ENCODE peak calls at places on chromosomes 3 and 15, in eight cellular contexts. Y is glutamatergic neuron; Z is CD4-positive, alpha-beta T cell; X is neural crest cell; O is IMR-90; B is AG10803; K is fibroblast of mammary gland; I is cardiac fibroblast. S is an unnamed sample.

GRCh38 chr15:90603893-90604292 is 74.2 kb downstream of the CRTC3 start:
- DNase-seq in Y (no peak), Z (peak), X (no peak), O (no peak), B (peak), K (peak), I (peak), S (no peak)

GRCh38 chr3:21297304-21297703 is 453.7 kb downstream of the ZNF385D start:
- DNase-seq in Y (no peak), Z (no peak), X (no peak), O (no peak), B (no peak), K (no peak), I (no peak), S (no peak)

GRCh38 chr3:53030864-53031445 is 14.9 kb downstream of the SFMBT1 start:
- DNase-seq in Y (no peak), Z (peak), X (no peak), O (no peak), B (no peak), K (no peak), I (no peak), S (no peak)

GRCh38 chr3:159171333-159171732 is 369.5 kb downstream of the MFSD1 start:
- DNase-seq in Y (no peak), Z (no peak), X (no peak), O (no peak), B (no peak), K (no peak), I (no peak), S (no peak)

GRCh38 chr3:131386429-131386926 is 4.9 kb downstream of the NUDT16 start:
- DNase-seq in Y (no peak), Z (no peak), X (no peak), O (no peak), B (peak), K (peak), I (peak), S (no peak)

GRCh38 chr15:99568548-99569352 is 3.0 kb downstream of the MEF2A start:
- DNase-seq in Y (no peak), Z (no peak), X (no peak), O (peak), B (peak), K (no peak), I (peak), S (no peak)

GRCh38 chr15:28021281-28022039 is 77.7 kb downstream of the OCA2 start:
- DNase-seq in Y (no peak), Z (no peak), X (no peak), O (peak), B (peak), K (peak), I (peak), S (no peak)

GRCh38 chr3:194312743-194313281 is 38.3 kb downstream of the CPN2 start:
- DNase-seq in Y (peak), Z (no peak), X (no peak), O (peak), B (peak), K (peak), I (peak), S (no peak)

GRCh38 chr15:60993008-60993407 is 236.1 kb downstream of the RORA start:
- DNase-seq in Y (no peak), Z (no peak), X (no peak), O (peak), B (peak), K (peak), I (peak), S (no peak)

GRCh38 chr3:58151637-58152036 is 59.1 kb downstream of the DNASE1L3 start:
- DNase-seq in Y (no peak), Z (no peak), X (no peak), O (no peak), B (peak), K (no peak), I (no peak), S (no peak)

GRCh38 chr3:89690649-89691048 is 583.2 kb downstream of the EPHA3 start:
- DNase-seq in Y (no peak), Z (no peak), X (no peak), O (peak), B (no peak), K (peak), I (peak), S (no peak)

GRCh38 chr15:71455107-71455506 is 339.8 kb downstream of the THSD4 start:
- DNase-seq in Y (no peak), Z (no peak), X (no peak), O (peak), B (no peak), K (no peak), I (no peak), S (no peak)

GRCh38 chr3:192091831-192092230 is 630.9 kb downstream of the PYDC2 start:
- DNase-seq in Y (no peak), Z (no peak), X (no peak), O (peak), B (peak), K (peak), I (peak), S (no peak)

GRCh38 chr3:32238816-32239637 is 547 bp downstream of the CMTM8 start:
- DNase-seq in Y (peak), Z (peak), X (peak), O (peak), B (peak), K (peak), I (peak), S (peak)

GRCh38 chr15:68304611-68305337 is 27.2 kb downstream of the FEM1B start:
- DNase-seq in Y (no peak), Z (no peak), X (no peak), O (no peak), B (no peak), K (no peak), I (no peak), S (no peak)

GRCh38 chr3:187967982-187968381 is 186.0 kb upstream of the LPP start:
- DNase-seq in Y (no peak), Z (no peak), X (no peak), O (peak), B (peak), K (peak), I (peak), S (no peak)

GRCh38 chr3:22996926-22997600 is 206.1 kb upstream of the UBE2E2 start:
- DNase-seq in Y (no peak), Z (no peak), X (no peak), O (no peak), B (no peak), K (no peak), I (no peak), S (no peak)

GRCh38 chr15:50017522-50017921 is 101.5 kb downstream of the ATP8B4 start:
- DNase-seq in Y (no peak), Z (no peak), X (no peak), O (no peak), B (peak), K (peak), I (peak), S (no peak)

GRCh38 chr3:139292933-139293664 is 50.7 kb upstream of the MRPS22 start:
- DNase-seq in Y (no peak), Z (no peak), X (no peak), O (peak), B (peak), K (peak), I (no peak), S (no peak)

GRCh38 chr3:53890726-53891499 is 746 bp downstream of the SELENOK start:
- DNase-seq in Y (no peak), Z (peak), X (no peak), O (peak), B (no peak), K (peak), I (peak), S (no peak)

GRCh38 chr3:137024348-137024747 is 66.6 kb downstream of the IL20RB start:
- DNase-seq in Y (no peak), Z (no peak), X (no peak), O (no peak), B (no peak), K (no peak), I (no peak), S (no peak)

GRCh38 chr15:99155961-99156443 is 51.1 kb downstream of the SYNM start:
- DNase-seq in Y (no peak), Z (no peak), X (no peak), O (peak), B (peak), K (peak), I (peak), S (no peak)

GRCh38 chr3:104629038-104629437 is 737.7 kb upstream of the ALCAM start:
- DNase-seq in Y (no peak), Z (no peak), X (no peak), O (peak), B (peak), K (peak), I (peak), S (no peak)

GRCh38 chr3:10116138-10116460 is 624 bp downstream of the BRK1 start:
- DNase-seq in Y (no peak), Z (no peak), X (no peak), O (peak), B (peak), K (peak), I (peak), S (no peak)

GRCh38 chr3:187960820-187961219 is 193.1 kb upstream of the LPP start:
- DNase-seq in Y (no peak), Z (no peak), X (no peak), O (peak), B (peak), K (peak), I (peak), S (no peak)

GRCh38 chr3:58274027-58274614 is 31.9 kb upstream of the RPP14 start:
- DNase-seq in Y (no peak), Z (no peak), X (no peak), O (peak), B (peak), K (no peak), I (peak), S (no peak)

GRCh38 chr3:106610362-106610997 is 741.7 kb upstream of the CBLB start:
- DNase-seq in Y (no peak), Z (no peak), X (no peak), O (peak), B (peak), K (peak), I (peak), S (no peak)

GRCh38 chr15:79987569-79987955 is 16.6 kb upstream of the BCL2A1 start:
- DNase-seq in Y (no peak), Z (no peak), X (no peak), O (no peak), B (no peak), K (no peak), I (no peak), S (no peak)

GRCh38 chr3:46646700-46647099 is 34.4 kb downstream of the FAM240A start:
- DNase-seq in Y (no peak), Z (no peak), X (no peak), O (peak), B (peak), K (peak), I (peak), S (no peak)

GRCh38 chr3:32457971-32458471 is 44.6 kb downstream of the CMTM6 start:
- DNase-seq in Y (no peak), Z (peak), X (no peak), O (no peak), B (no peak), K (no peak), I (no peak), S (no peak)

DNA sequence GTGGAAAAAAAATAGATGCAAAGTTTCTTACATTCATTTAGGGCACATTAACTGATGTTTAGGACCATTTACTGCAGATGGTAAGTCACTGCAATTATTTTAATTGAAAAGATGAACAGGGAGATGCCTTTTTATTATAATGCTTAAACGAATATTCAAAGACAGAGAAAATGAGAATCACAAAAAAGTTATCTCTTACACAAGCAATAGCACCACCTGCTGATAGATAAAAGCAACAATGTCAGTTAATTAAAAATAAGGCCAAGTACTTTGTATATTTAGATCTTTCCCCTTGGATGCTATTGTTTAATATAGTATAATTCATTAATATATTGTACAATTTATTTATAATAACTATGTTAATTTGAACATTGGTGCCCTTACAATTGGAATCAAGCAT is 55.9 kb downstream of the IFT80 start:
- DNase-seq in Y (no peak), Z (no peak), X (no peak), O (peak), B (peak), K (peak), I (peak), S (no peak)
- TF ChIP-seq CTCF in Y (peak), Z (no peak), X (peak), O (peak), B (peak), K (peak), I (peak), S (peak)

GRCh38 chr3:72137865-72138861 is 353.2 kb upstream of the PROK2 start:
- DNase-seq in Y (no peak), Z (no peak), X (no peak), O (no peak), B (no peak), K (no peak), I (no peak), S (no peak)
- TF ChIP-seq CTCF in Y (no peak), Z (no peak), X (no peak), O (no peak), B (no peak), K (no peak), I (no peak), S (no peak)

GRCh38 chr15:25088261-25088790 is 133.5 kb downstream of the SNRPN start:
- DNase-seq in Y (no peak), Z (no peak), X (no peak), O (no peak), B (no peak), K (no peak), I (no peak), S (no peak)

GRCh38 chr15:25090073-25090733 is 135.4 kb downstream of the SNRPN start:
- DNase-seq in Y (no peak), Z (no peak), X (no peak), O (no peak), B (no peak), K (no peak), I (no peak), S (no peak)

GRCh38 chr15:25091421-25092158 is 136.8 kb downstream of the SNRPN start:
- DNase-seq in Y (no peak), Z (no peak), X (no peak), O (no peak), B (no peak), K (no peak), I (no peak), S (no peak)

GRCh38 chr15:25089577-25089976 is 134.8 kb downstream of the SNRPN start:
- DNase-seq in Y (no peak), Z (no peak), X (no peak), O (no peak), B (no peak), K (no peak), I (no peak), S (no peak)

DNA sequence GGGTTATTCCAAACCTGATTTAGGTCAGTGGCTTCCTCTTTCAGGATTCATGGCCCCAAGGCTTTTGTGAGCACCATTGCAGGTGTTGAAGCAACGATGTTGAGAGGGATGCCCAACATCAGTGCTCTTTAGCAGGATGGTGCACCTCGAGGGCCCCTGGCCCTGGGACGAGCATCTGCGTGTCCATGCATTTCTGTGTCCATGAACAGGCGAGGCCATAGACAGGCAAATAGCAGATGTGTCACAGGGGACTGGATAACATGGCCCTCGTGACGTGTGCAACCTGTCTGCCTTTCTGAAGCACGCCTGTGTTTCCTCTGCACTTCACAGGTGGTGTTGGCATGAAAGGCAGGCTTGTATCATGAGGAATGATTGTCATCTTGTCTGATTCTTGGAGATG is 132.3 kb downstream of the SNRPN start:
- DNase-seq in Y (no peak), Z (no peak), X (no peak), O (no peak), B (no peak), K (no peak), I (no peak), S (no peak)
- TF ChIP-seq CTCF in Y (no peak), Z (no peak), X (no peak), O (no peak), B (no peak), K (no peak), I (no peak), S (no peak)

DNA sequence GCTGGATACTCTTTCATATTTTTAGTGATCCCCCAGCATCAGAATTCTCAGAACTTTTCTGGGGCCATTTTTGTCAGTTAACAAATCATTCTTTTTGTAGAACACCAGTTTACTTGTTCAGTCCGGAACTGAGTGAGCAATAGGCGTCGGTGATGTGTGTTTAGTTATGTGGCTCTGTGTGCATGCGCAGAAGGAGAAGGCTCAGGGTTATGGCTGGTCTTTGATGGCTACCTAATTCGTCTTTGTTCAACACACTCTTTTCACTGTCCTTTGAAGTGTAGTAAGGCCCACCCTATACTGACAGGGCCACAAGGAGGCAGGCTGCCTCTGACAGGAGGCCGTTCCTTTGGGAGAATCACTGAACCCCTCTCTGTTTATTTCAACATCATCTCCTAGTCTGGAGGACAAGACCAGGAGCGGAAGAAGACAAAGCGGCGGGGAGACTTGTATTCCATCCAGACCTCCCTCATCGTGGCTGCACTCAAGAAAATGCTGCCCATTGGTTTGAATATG is 158.2 kb upstream of the CHRM5 start:
- DNase-seq in Y (no peak), Z (no peak), X (no peak), O (peak), B (no peak), K (no peak), I (no peak), S (no peak)
- TF ChIP-seq CTCF in Y (no peak), Z (no peak), X (no peak), O (peak), B (no peak), K (no peak), I (no peak), S (no peak)

GRCh38 chr3:50487181-50487580 is 16.3 kb downstream of the CACNA2D2 start:
- DNase-seq in Y (no peak), Z (no peak), X (no peak), O (no peak), B (no peak), K (no peak), I (no peak), S (no peak)
- TF ChIP-seq CTCF in Y (no peak), Z (no peak), X (no peak), O (no peak), B (no peak), K (no peak), I (no peak), S (no peak)